ENCODE peak calls at places on chromosomes 4 and X, in nine cellular contexts. Z is colonic mucosa, J is HepG2, D is aorta, S is spleen, K is IMR-90, X is stomach, P is hepatocyte, M is neuronal stem cell. G is an unnamed sample. For H3K36me3 and H3K27me3, the result is how much of the 10 kb centered on the place peaks cover.

GRCh38 chrX:150363561-150364346 is 637 bp downstream of the MAMLD1 start:
- DNase-seq in M (no peak), K (peak), X (no peak), D (peak), J (no peak), S (peak), Z (no peak), P (peak), G (peak)

GRCh38 chr4:67928547-67928946 is 34.7 kb downstream of the TMPRSS11A start:
- DNase-seq in X (no peak), K (no peak), S (no peak), M (no peak), D (no peak), P (no peak), J (no peak), Z (no peak), G (no peak)

GRCh38 chr4:16226816-16227461 is 668 bp upstream of the TAPT1 start:
- DNase-seq in K (no peak), P (peak), J (peak), Z (peak), D (peak), M (peak), S (peak), X (peak), G (peak)

GRCh38 chr4:186144180-186144579 is 39.7 kb downstream of the FAM149A start:
- DNase-seq in P (peak), J (no peak), M (peak), D (peak), X (no peak), Z (peak), S (no peak), K (peak), G (peak)

GRCh38 chrX:150508018-150508417 is 60.4 kb upstream of the MTM1 start:
- DNase-seq in J (no peak), Z (no peak), M (no peak), X (no peak), D (no peak), S (no peak), P (no peak), K (no peak), G (no peak)

GRCh38 chr4:185272232-185272631 is 62.8 kb downstream of the SNX25 start:
- DNase-seq in X (no peak), K (no peak), M (no peak), P (no peak), S (no peak), Z (no peak), J (peak), D (no peak), G (no peak)

GRCh38 chr4:151192556-151193235 is 84.3 kb upstream of the PRSS48 start:
- DNase-seq in K (peak), D (no peak), P (no peak), Z (no peak), S (no peak), M (no peak), X (no peak), J (no peak), G (no peak)

GRCh38 chr4:10033191-10033881 is 12.0 kb upstream of the SLC2A9 start:
- DNase-seq in M (no peak), J (no peak), D (no peak), X (no peak), S (no peak), P (peak), K (peak), Z (no peak), G (peak)

GRCh38 chrX:114162068-114162735 is 421.7 kb upstream of the HTR2C start:
- DNase-seq in J (peak), Z (no peak), D (no peak), S (no peak), M (no peak), P (peak), K (no peak), X (no peak), G (peak)

DNA sequence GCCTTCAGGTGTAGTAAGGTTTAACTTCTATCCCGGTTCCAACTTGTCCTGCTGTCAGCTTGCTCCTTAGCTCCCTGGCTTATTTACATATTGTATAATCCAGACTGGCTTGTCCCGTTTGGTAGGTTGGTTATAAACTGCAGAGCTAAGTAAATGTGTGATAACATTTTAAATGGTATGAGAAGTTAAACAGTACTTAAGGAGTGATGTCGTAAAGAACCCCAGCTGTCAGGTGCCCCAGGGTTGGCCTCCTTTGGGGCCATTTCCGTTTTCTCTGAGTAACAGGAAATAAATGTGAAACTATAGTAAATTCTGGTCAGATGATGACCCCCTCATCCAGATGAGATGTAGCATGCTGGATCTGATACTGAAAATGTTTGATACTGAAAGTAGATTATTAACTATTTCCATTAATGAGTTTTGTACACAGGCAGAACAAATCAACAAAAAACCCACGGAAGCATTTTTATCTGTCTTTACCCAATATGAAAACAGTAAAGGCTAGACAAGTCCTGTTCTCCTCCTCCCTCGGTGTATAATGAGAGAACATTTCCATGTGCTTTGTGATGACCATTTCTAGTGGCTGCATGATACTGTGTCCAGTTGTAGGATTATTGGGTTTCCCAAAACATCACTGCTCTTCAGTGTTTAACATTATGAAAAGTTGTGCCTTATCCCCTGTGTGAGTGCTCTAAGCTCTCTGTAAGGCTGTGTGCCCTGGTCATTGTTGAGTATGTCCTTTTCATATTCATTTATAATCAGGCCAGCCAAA is 22.4 kb downstream of the GAB1 start:
- DNase-seq in M (no peak), J (no peak), P (peak), K (peak), S (peak), Z (peak), X (peak), D (peak), G (peak)
- H3K4me3 ChIP-seq in M (no peak), J (no peak), P (no peak), K (no peak), S (no peak), Z (no peak), X (peak), D (no peak), G (no peak)

GRCh38 chr4:82367438-82368097 is 6.2 kb downstream of the HNRNPD start:
- DNase-seq in J (no peak), Z (no peak), S (no peak), M (no peak), K (no peak), X (no peak), D (no peak), P (no peak), G (no peak)
- H3K36me3 ChIP-seq in J (half or more), Z (under half), S (half or more), M (under half), K (under half), X (under half), D (under half), P (under half), G (half or more)

GRCh38 chr4:80335226-80335553 is 340 bp upstream of the CFAP299 start:
- DNase-seq in Z (no peak), D (no peak), X (no peak), J (no peak), P (no peak), M (no peak), S (no peak), K (no peak), G (no peak)
- H3K27me3 ChIP-seq in Z (under half), D (under half), X (under half), J (under half), P (under half), M (under half), S (under half), K (under half), G (under half)

GRCh38 chrX:9730752-9731151 is 34.9 kb downstream of the GPR143 start:
- DNase-seq in M (no peak), J (no peak), X (no peak), K (no peak), Z (no peak), D (no peak), S (no peak), P (no peak), G (no peak)

GRCh38 chrX:9724711-9725110 is 40.9 kb downstream of the GPR143 start:
- DNase-seq in K (peak), J (no peak), X (no peak), S (no peak), M (no peak), Z (no peak), D (no peak), P (no peak), G (no peak)

GRCh38 chrX:9730078-9730477 is 35.6 kb downstream of the GPR143 start:
- DNase-seq in D (no peak), S (no peak), P (no peak), J (no peak), X (no peak), K (no peak), M (no peak), Z (no peak), G (no peak)

GRCh38 chrX:9729161-9729885 is 36.3 kb downstream of the GPR143 start:
- DNase-seq in D (no peak), Z (no peak), J (peak), P (no peak), X (no peak), K (no peak), S (no peak), M (no peak), G (no peak)

DNA sequence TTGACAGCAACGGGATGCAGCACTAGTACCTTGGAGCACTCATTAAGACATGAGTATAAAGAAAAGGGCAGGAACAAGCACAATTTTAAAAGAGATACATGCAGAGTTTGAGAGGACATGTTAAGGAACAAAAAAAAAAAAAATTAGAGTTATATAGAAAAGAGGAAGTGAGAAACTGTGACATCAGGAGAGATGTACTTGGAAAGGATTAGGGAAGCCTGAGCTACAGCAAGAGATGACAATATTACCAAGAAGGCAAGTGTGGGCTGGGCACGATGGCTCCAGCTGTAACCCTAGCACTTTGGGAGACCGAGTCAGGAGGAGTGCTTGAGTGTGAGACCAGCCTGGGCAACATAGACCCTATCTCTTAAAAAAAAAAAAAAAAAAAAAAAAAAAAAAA is 37.4 kb downstream of the GPR143 start:
- DNase-seq in K (no peak), M (no peak), Z (no peak), S (no peak), J (no peak), P (no peak), X (no peak), D (no peak), G (no peak)
- H3K4me3 ChIP-seq in K (no peak), M (no peak), Z (no peak), S (no peak), J (no peak), P (no peak), X (no peak), D (no peak), G (no peak)

GRCh38 chr4:1360423-1361283 is 13.6 kb downstream of the UVSSA start:
- DNase-seq in M (no peak), K (peak), S (no peak), Z (no peak), X (no peak), D (no peak), J (peak), P (no peak), G (no peak)
- H3K36me3 ChIP-seq in M (under half), K (under half), S (half or more), Z (under half), X (half or more), D (under half), J (under half), P (under half), G (under half)

GRCh38 chrX:3317191-3317718 is 29.2 kb downstream of the MXRA5 start:
- DNase-seq in X (no peak), Z (no peak), J (no peak), P (no peak), K (no peak), M (no peak), D (no peak), S (no peak), G (no peak)

DNA sequence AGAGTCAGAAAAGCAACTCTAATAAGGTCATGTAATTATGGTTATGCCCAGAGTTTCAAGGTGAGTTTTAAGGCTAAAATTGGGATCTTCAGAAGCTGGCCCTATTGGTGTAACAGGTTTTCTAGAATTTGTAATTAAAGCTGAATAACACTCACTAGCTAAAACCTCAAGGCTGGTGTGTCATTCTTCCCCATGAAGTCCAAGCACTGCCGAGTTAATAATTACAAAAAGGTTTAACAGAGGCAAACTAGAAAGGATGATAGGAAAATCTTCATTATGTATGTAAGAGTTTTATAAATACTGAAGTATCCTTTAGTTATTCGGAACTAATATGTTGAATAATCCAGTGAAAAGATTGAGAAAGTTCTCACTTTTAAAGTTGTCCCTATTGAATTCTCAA is 34.3 kb downstream of the MXRA5 start:
- DNase-seq in X (no peak), J (no peak), M (no peak), D (no peak), Z (no peak), P (no peak), S (no peak), K (no peak), G (no peak)
- H3K27me3 ChIP-seq in X (under half), J (under half), M (under half), D (under half), Z (under half), P (under half), S (under half), K (under half), G (under half)

DNA sequence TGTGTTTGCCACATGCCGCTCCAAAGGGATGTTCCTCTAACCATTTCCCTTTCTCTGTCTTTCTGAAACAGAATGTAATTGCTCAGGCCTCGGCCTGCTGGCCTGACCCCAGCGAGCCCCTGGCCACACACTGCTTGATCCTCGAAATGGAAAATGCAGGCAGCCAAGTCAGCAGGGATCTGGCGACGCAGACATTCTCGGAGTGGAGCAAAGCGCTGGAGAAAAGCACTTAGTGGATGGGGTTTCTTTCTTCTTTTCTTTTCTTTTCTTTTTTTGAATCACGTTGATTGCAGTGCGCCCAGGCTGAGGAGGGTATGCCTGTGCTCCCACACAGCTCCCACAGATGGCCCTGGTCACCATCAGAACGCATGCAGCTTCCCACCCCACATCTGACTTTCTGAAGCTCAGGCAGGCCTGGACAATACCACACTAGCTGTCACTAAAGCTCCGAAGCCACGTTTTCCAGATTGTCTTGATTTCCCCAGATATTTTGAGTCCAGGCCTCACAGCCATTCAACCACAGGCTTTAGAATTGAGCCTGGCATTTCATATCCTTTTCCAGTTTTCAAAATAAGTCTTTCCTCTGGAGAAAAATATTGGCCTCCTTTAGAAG is 113.8 kb downstream of the ENPP6 start:
- DNase-seq in Z (no peak), P (no peak), J (no peak), D (no peak), S (no peak), M (no peak), K (no peak), X (no peak), G (no peak)
- H3K4me3 ChIP-seq in Z (no peak), P (no peak), J (no peak), D (no peak), S (no peak), M (no peak), K (no peak), X (no peak), G (no peak)

DNA sequence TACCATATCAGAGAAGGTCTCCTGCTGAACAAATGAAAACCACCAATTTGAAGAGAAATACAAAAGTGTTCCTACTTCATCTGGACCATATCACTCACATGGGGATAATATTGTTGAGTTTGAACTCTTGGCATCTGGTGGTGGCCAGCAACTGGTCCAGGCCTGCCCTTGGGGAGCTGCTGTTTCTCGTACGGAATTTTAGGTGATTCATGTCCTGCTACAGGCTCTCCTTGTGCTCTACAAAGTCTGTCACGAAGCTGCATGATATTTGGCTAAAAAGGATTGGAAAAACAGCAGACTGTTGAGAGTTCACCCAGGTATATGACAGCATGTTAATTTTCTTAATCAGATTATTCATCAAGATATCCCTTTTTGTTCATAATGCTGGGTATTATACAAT is 42.2 kb downstream of the SEC31A start:
- DNase-seq in J (no peak), M (no peak), S (no peak), P (no peak), K (no peak), D (no peak), X (no peak), Z (no peak), G (no peak)
- H3K36me3 ChIP-seq in J (half or more), M (under half), S (half or more), P (under half), K (half or more), D (under half), X (half or more), Z (under half), G (half or more)

G was measured in MG63.